ENCODE peak calls at places on chromosomes 4 and X, in six cellular contexts. Z is GM13976, Y is BE2C, R is endothelial cell, A is HFF-Myc, S is lower leg skin. H is an unnamed sample.

GRCh38 chrX:12970691-12971202 is 4.2 kb upstream of the TMSB4X start:
- DNase-seq in Z (no peak), Y (no peak), R (no peak), A (no peak), S (no peak), H (no peak)

GRCh38 chr4:10701702-10702460 is 17.3 kb upstream of the CLNK start:
- DNase-seq in Z (no peak), Y (no peak), R (no peak), A (no peak), S (no peak), H (no peak)

GRCh38 chr4:168832746-168833575 is 177.1 kb downstream of the CBR4 start:
- DNase-seq in Z (peak; percentile 30), Y (peak; percentile 56), R (peak; percentile 35), A (no peak), S (no peak), H (no peak)

GRCh38 chr4:76341063-76341462 is 34.5 kb downstream of the STBD1 start:
- DNase-seq in Z (no peak), Y (no peak), R (no peak), A (no peak), S (no peak), H (no peak)

GRCh38 chr4:110589297-110589696 is 33.6 kb downstream of the PITX2 start:
- DNase-seq in Z (no peak), Y (no peak), R (no peak), A (no peak), S (no peak), H (no peak)

GRCh38 chr4:151895671-151896070 is 134.9 kb upstream of the GATB start:
- DNase-seq in Z (no peak), Y (no peak), R (no peak), A (no peak), S (no peak), H (no peak)

GRCh38 chr4:113181289-113182007 is 132.0 kb downstream of the ANK2 start:
- DNase-seq in Z (no peak), Y (no peak), R (no peak), A (no peak), S (no peak), H (no peak)

GRCh38 chrX:13254076-13254785 is 65.6 kb downstream of the ATXN3L start:
- DNase-seq in Z (no peak), Y (peak; percentile 5), R (no peak), A (no peak), S (no peak), H (peak; percentile 21)

GRCh38 chr4:110615366-110616161 is 7.3 kb downstream of the PITX2 start:
- DNase-seq in Z (no peak), Y (no peak), R (peak; percentile 59), A (no peak), S (no peak), H (peak; percentile 34)

GRCh38 chrX:141278306-141278705 is 36.0 kb upstream of the SPANXC start:
- DNase-seq in Z (no peak), Y (peak; percentile 19), R (peak; percentile 6), A (no peak), S (no peak), H (no peak)

GRCh38 chr4:99024481-99025275 is 29.2 kb downstream of the METAP1 start:
- DNase-seq in Z (no peak), Y (no peak), R (no peak), A (no peak), S (no peak), H (no peak)

GRCh38 chrX:110168585-110168984 is 149.3 kb downstream of the AMMECR1 start:
- DNase-seq in Z (no peak), Y (no peak), R (no peak), A (no peak), S (no peak), H (no peak)

GRCh38 chr4:42458686-42459085 is 61.4 kb downstream of the SHISA3 start:
- DNase-seq in Z (no peak), Y (no peak), R (no peak), A (no peak), S (no peak), H (no peak)

GRCh38 chr4:189912170-189912569 is 28.5 kb upstream of the FRG1 start:
- DNase-seq in Z (no peak), Y (no peak), R (no peak), A (no peak), S (no peak), H (no peak)
- TF ChIP-seq CTCF in Z (peak; percentile 19), Y (peak; percentile 71), R (peak; percentile 68), A (peak; percentile 55), S (no peak), H (peak; percentile 23)

DNA sequence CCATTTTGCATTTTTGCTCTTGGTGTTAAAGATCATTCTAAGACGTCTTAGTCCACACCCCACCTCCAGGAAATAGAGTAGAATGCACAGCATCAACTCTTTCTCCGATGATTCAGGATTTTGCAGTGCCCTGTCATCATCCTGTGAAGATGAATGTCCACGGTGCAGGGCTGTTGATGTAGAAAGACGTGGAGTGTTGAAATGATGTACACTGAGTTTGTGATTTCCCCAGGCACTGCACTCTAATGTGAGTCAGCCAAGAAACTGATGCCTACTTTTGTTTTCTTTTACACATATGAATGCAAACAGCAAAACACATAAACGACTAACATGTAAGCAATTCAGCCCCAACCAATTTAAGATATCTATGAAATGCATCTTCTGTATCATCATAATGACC is 10.5 kb downstream of the LGI2 start:
- DNase-seq in Z (no peak), Y (no peak), R (no peak), A (no peak), S (no peak), H (no peak)
- TF ChIP-seq CTCF in Z (no peak), Y (no peak), R (no peak), A (no peak), S (no peak), H (no peak)

DNA sequence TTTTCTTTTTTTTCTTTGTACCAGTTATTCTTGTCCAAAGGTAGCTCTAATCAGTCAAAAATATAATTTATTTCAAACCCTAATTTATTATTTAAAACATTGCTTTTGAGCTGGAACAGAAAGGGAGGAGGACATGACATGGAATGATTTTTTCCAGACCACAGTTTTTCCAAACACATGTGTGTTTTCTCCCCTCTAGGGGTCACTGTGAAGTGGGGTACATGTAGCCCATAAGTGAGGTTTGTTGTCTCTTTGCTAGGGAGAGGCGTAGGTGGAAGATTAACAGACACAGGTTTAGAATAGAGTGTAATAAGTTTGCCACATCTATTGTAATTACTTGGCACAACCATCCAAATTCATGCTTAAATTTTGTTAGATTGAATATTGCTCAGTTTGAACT is 83.0 kb downstream of the TNIP2 start:
- DNase-seq in Z (no peak), Y (no peak), R (no peak), A (no peak), S (no peak), H (no peak)
- TF ChIP-seq CTCF in Z (no peak), Y (peak; percentile 55), R (peak; percentile 18), A (peak; percentile 30), S (no peak), H (peak; percentile 44)

DNA sequence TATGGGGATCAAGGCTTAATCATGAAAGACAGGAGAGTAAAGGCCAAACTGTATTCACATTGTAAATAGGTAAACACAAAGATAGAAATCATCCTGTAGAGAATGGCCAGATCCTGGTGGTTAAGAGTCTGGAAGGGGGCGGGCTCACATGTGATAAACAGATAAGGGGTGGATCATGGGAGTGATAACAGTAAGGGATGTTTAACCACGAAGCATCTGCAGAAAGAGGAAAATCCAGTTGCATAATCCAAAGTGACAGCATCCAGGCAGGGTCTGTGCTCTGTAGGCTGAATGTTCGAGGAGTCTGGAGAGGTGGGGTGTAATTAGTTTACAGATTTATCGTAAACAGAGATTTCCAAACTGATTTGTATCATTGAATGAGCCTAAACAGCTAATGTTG is 1009.9 kb upstream of the SLIT2 start:
- DNase-seq in Z (no peak), Y (no peak), R (no peak), A (no peak), S (no peak), H (no peak)
- TF ChIP-seq CTCF in Z (no peak), Y (no peak), R (no peak), A (no peak), S (no peak), H (no peak)

DNA sequence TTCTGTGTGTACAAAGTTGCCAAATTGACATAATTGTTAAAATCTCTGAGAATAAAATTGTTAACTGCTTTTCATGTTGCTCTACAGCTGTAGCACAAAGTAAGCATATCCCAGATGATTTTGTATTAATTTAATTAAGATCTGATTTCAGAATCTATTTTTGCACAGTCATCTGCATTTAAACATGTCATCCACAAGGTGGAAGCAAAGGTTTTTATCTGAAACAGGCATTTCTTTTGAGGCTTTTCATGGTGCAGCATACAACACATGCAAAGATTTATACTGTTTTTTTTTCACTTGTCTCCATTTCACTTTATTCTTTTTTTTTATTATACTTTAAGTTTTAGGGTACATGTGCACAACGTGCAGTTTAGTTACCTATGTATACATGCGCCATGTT is 51.2 kb downstream of the GC start:
- DNase-seq in Z (no peak), Y (no peak), R (no peak), A (peak; percentile 3), S (no peak), H (peak; percentile 23)
- TF ChIP-seq CTCF in Z (peak; percentile 29), Y (peak; percentile 36), R (peak; percentile 64), A (no peak), S (no peak), H (peak; percentile 51)

DNA sequence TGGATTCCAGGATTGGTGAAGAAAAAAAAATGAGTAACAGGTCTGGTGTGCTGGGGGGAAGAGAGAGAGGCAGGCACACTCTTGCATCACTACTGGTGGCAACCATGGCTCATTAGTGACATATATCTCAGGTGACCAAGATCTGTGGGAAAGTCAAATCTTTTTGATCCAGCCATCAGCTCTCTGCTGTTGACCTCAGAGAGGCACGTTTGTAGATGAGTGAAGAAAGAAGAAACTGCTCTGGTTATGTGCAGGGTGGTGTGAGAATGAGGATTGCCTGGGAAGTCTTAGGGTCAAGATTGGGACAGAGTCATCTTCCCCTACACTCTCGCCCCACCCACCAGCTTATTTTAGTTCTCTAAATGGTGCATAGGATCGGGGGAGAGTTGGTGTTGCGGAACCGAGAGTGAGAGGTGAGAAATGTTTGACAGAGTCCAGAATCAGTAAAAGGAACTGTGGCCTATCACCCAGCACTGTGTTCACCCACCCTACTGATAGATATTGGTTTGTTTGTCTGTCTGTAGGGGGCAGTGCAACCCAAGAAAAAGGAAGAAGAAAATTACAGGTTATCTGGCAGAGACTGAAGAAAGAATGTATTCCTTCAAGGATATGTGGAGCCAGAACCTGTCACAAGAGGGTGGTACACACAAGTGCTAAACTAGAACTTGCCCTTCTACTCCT is 21.9 kb downstream of the ARMCX6 start:
- DNase-seq in Z (peak; percentile 69), Y (peak; percentile 20), R (peak; percentile 54), A (peak; percentile 33), S (peak; percentile 16), H (peak; percentile 77)
- TF ChIP-seq CTCF in Z (peak; percentile 32), Y (peak; percentile 59), R (peak; percentile 53), A (peak; percentile 52), S (no peak), H (peak; percentile 62)

GRCh38 chr4:66045913-66046312 is 375.6 kb upstream of the EPHA5 start:
- DNase-seq in Z (no peak), Y (no peak), R (no peak), A (no peak), S (no peak), H (no peak)
- TF ChIP-seq CTCF in Z (no peak), Y (no peak), R (no peak), A (no peak), S (no peak), H (no peak)